ENCODE peak calls at places on chromosomes 2 and 18, in four cellular contexts. One of them, this sample, is unnamed.

GRCh38 chr18:26813043-26813442 is 52.5 kb downstream of the AQP4 start:
- DNase-seq in brain microvascular endothelial cell: no peak
- DNase-seq in mesothelial cell of epicardium: no peak
- DNase-seq in NCI-H1417 treated with DMSO at 0.1 percent for 48 hours: peak
- DNase-seq in this sample: peak

GRCh38 chr2:11073251-11073650 is 82.0 kb upstream of the SLC66A3 start:
- DNase-seq in brain microvascular endothelial cell: peak
- DNase-seq in mesothelial cell of epicardium: no peak
- DNase-seq in NCI-H1417 treated with DMSO at 0.1 percent for 48 hours: no peak
- DNase-seq in this sample: peak

GRCh38 chr18:56831988-56832387 is 180.8 kb downstream of the WDR7 start:
- DNase-seq in brain microvascular endothelial cell: peak
- DNase-seq in mesothelial cell of epicardium: no peak
- DNase-seq in NCI-H1417 treated with DMSO at 0.1 percent for 48 hours: no peak
- DNase-seq in this sample: no peak

GRCh38 chr2:190412971-190413370 is 4.8 kb downstream of the MFSD6 start:
- DNase-seq in brain microvascular endothelial cell: no peak
- DNase-seq in mesothelial cell of epicardium: no peak
- DNase-seq in NCI-H1417 treated with DMSO at 0.1 percent for 48 hours: no peak
- DNase-seq in this sample: no peak

GRCh38 chr2:208266641-208267335 is 733 bp downstream of the PIKFYVE start:
- DNase-seq in brain microvascular endothelial cell: no peak
- DNase-seq in mesothelial cell of epicardium: no peak
- DNase-seq in NCI-H1417 treated with DMSO at 0.1 percent for 48 hours: no peak
- DNase-seq in this sample: no peak

GRCh38 chr2:148965596-148966431 is 72.7 kb upstream of the LYPD6B start:
- DNase-seq in brain microvascular endothelial cell: no peak
- DNase-seq in mesothelial cell of epicardium: no peak
- DNase-seq in NCI-H1417 treated with DMSO at 0.1 percent for 48 hours: no peak
- DNase-seq in this sample: no peak

GRCh38 chr2:234725528-234726264 is 226.1 kb upstream of the SH3BP4 start:
- DNase-seq in brain microvascular endothelial cell: peak
- DNase-seq in mesothelial cell of epicardium: no peak
- DNase-seq in NCI-H1417 treated with DMSO at 0.1 percent for 48 hours: no peak
- DNase-seq in this sample: no peak

GRCh38 chr2:27350106-27350693 is 6.4 kb downstream of the GTF3C2 start:
- DNase-seq in brain microvascular endothelial cell: no peak
- DNase-seq in mesothelial cell of epicardium: no peak
- DNase-seq in NCI-H1417 treated with DMSO at 0.1 percent for 48 hours: no peak
- DNase-seq in this sample: no peak

GRCh38 chr18:68520406-68521075 is 194.4 kb downstream of the TMX3 start:
- DNase-seq in brain microvascular endothelial cell: peak
- DNase-seq in mesothelial cell of epicardium: no peak
- DNase-seq in NCI-H1417 treated with DMSO at 0.1 percent for 48 hours: no peak
- DNase-seq in this sample: no peak

GRCh38 chr2:9313443-9313842 is 106.8 kb downstream of the ASAP2 start:
- DNase-seq in brain microvascular endothelial cell: peak
- DNase-seq in mesothelial cell of epicardium: no peak
- DNase-seq in NCI-H1417 treated with DMSO at 0.1 percent for 48 hours: no peak
- DNase-seq in this sample: no peak

GRCh38 chr2:10344105-10345066 is 41.7 kb downstream of the HPCAL1 start:
- DNase-seq in brain microvascular endothelial cell: no peak
- DNase-seq in mesothelial cell of epicardium: no peak
- DNase-seq in NCI-H1417 treated with DMSO at 0.1 percent for 48 hours: no peak
- DNase-seq in this sample: no peak

GRCh38 chr18:79404567-79404910 is 8.8 kb downstream of the NFATC1 start:
- DNase-seq in brain microvascular endothelial cell: no peak
- DNase-seq in mesothelial cell of epicardium: no peak
- DNase-seq in NCI-H1417 treated with DMSO at 0.1 percent for 48 hours: no peak
- DNase-seq in this sample: no peak

GRCh38 chr2:23404426-23404825 is 19.4 kb downstream of the KLHL29 start:
- DNase-seq in brain microvascular endothelial cell: peak
- DNase-seq in mesothelial cell of epicardium: peak
- DNase-seq in NCI-H1417 treated with DMSO at 0.1 percent for 48 hours: peak
- DNase-seq in this sample: peak

GRCh38 chr2:31859959-31860358 is 150.8 kb downstream of the MEMO1 start:
- DNase-seq in brain microvascular endothelial cell: peak
- DNase-seq in mesothelial cell of epicardium: no peak
- DNase-seq in NCI-H1417 treated with DMSO at 0.1 percent for 48 hours: no peak
- DNase-seq in this sample: no peak